ENCODE peak calls at places on chromosomes 1 and 21, in four cellular contexts. L, F, H and O are unnamed samples.

GRCh38 chr21:16125274-16125673 is 395.5 kb downstream of the USP25 start:
- DNase-seq in H (no peak), F (no peak), L (no peak), O (no peak)

GRCh38 chr1:55217226-55217996 is 2.2 kb upstream of the USP24 start:
- DNase-seq in H (no peak), L (no peak), F (no peak), O (peak; percentile 80)

GRCh38 chr1:110132682-110133081 is 17.6 kb upstream of the SLC6A17 start:
- DNase-seq in F (no peak), L (no peak), H (no peak), O (no peak)

GRCh38 chr1:41483960-41484844 is at the start of gene EDN2:
- DNase-seq in L (no peak), H (no peak), F (peak; percentile 52), O (no peak)

GRCh38 chr1:40014812-40015594 is 25.5 kb upstream of the CAP1 start:
- DNase-seq in L (no peak), F (peak; percentile 19), H (no peak), O (no peak)

GRCh38 chr1:114755006-114755936 is 2.5 kb downstream of the CSDE1 start:
- DNase-seq in H (no peak), F (no peak), L (no peak), O (peak; percentile 57)

GRCh38 chr21:16345757-16346156 is 616.0 kb downstream of the USP25 start:
- DNase-seq in L (no peak), F (no peak), H (no peak), O (no peak)

GRCh38 chr1:212259693-212260480 is 25.3 kb upstream of the PPP2R5A start:
- DNase-seq in F (no peak), L (no peak), H (no peak), O (no peak)

GRCh38 chr1:187621961-187622360 is 793.2 kb downstream of the PLA2G4A start:
- DNase-seq in L (peak; percentile 21), H (no peak), F (no peak), O (peak; percentile 43)

GRCh38 chr1:25682059-25682601 is 65.5 kb downstream of the MAN1C1 start:
- DNase-seq in F (no peak), H (no peak), L (no peak), O (no peak)

GRCh38 chr1:30908886-30909777 is 574 bp upstream of the SDC3 start:
- DNase-seq in F (no peak), L (no peak), H (no peak), O (peak; percentile 52)

GRCh38 chr1:96918406-96918805 is 196.8 kb downstream of the PTBP2 start:
- DNase-seq in L (no peak), F (no peak), H (no peak), O (no peak)

GRCh38 chr1:179709841-179710329 is 33.2 kb upstream of the FAM163A start:
- DNase-seq in F (no peak), H (no peak), L (peak; percentile 30), O (no peak)

GRCh38 chr1:14815175-14815882 is 216.8 kb downstream of the KAZN start:
- DNase-seq in H (no peak), L (no peak), F (no peak), O (no peak)

GRCh38 chr1:216285052-216285451 is 138.2 kb downstream of the USH2A start:
- DNase-seq in H (no peak), L (no peak), F (no peak), O (no peak)

GRCh38 chr1:54310439-54311328 is 95.5 kb downstream of the SSBP3 start:
- DNase-seq in L (no peak), F (peak; percentile 23), H (peak; percentile 4), O (peak; percentile 57)

GRCh38 chr1:6982443-6982842 is 197.2 kb downstream of the CAMTA1 start:
- DNase-seq in L (no peak), F (no peak), H (no peak), O (no peak)

GRCh38 chr21:25578070-25578961 is 29.0 kb downstream of the MRPL39 start:
- DNase-seq in H (no peak), L (peak; percentile 63), F (no peak), O (no peak)

GRCh38 chr1:211653907-211654553 is 21.4 kb downstream of the NEK2 start:
- DNase-seq in H (no peak), F (no peak), L (no peak), O (no peak)

GRCh38 chr1:147723691-147724323 is 36.6 kb downstream of the GJA5 start:
- DNase-seq in F (peak; percentile 13), L (no peak), H (peak; percentile 28), O (peak; percentile 18)

GRCh38 chr1:208990456-208990855 is 593.1 kb upstream of the CAMK1G start:
- DNase-seq in H (no peak), L (no peak), F (no peak), O (no peak)

GRCh38 chr1:155481761-155482160 is 80.8 kb downstream of the ASH1L start:
- DNase-seq in H (no peak), F (no peak), L (no peak), O (no peak)

GRCh38 chr1:47918257-47918867 is 78.8 kb downstream of the TRABD2B start:
- DNase-seq in H (no peak), L (no peak), F (no peak), O (no peak)

GRCh38 chr1:155514582-155515187 is 47.9 kb downstream of the ASH1L start:
- DNase-seq in F (no peak), H (no peak), L (no peak), O (no peak)

GRCh38 chr1:57600424-57600823 is 176.6 kb upstream of the DAB1 start:
- DNase-seq in L (no peak), H (no peak), F (no peak), O (no peak)

GRCh38 chr1:201505505-201505893 is 1.4 kb downstream of the CSRP1 start:
- DNase-seq in L (no peak), H (no peak), F (no peak), O (no peak)
- TF ChIP-seq POLR2A in L (no peak), H (no peak), F (no peak), O (no peak)

DNA sequence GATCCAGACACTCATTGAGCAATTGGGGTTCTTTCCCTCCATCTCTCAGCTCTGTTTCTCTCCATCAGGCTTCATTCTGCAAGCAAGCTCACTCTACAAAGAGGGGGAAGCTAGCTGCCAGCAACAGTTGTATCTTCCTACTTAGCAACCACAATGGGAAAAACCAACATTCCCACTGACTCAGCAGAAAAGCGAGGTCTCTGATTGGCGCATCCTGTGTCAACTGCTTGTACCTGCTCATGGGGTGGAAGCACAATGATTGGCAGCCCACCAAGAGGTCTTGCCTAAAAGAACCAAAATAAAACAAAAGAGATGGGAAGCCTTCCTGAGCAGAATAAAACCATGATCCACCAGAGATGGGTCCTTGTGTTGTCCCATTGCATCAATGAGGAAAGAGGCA is 4.0 kb upstream of the CDA start:
- DNase-seq in L (no peak), H (no peak), F (no peak), O (peak; percentile 11)
- TF ChIP-seq MAX in L (no peak), H (no peak), F (no peak), O (no peak)

DNA sequence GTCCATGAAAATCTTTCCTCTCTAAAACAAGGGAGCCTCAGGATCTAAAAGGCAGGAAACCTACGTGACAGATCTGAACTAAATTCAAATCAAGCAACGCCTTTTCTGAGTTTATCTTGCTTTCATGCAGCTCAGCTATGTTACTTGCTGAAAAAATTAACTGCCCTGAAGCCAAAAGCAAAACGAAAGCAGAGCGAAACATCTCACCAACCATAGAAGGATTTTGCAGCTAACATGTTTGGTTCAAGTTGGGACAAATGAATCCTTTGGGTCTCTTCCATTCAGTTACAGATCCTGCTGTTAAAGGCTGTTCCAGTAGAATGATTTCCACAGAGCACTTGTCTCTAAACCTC is 488 bp downstream of the SLC2A5 start:
- DNase-seq in L (peak; percentile 31), F (no peak), H (no peak), O (peak; percentile 46)
- H3K4me3 ChIP-seq in L (peak overlapping the region; percentile 79), F (no peak overlapping the region), H (no peak overlapping the region), O (peak overlapping the region; percentile 68)

DNA sequence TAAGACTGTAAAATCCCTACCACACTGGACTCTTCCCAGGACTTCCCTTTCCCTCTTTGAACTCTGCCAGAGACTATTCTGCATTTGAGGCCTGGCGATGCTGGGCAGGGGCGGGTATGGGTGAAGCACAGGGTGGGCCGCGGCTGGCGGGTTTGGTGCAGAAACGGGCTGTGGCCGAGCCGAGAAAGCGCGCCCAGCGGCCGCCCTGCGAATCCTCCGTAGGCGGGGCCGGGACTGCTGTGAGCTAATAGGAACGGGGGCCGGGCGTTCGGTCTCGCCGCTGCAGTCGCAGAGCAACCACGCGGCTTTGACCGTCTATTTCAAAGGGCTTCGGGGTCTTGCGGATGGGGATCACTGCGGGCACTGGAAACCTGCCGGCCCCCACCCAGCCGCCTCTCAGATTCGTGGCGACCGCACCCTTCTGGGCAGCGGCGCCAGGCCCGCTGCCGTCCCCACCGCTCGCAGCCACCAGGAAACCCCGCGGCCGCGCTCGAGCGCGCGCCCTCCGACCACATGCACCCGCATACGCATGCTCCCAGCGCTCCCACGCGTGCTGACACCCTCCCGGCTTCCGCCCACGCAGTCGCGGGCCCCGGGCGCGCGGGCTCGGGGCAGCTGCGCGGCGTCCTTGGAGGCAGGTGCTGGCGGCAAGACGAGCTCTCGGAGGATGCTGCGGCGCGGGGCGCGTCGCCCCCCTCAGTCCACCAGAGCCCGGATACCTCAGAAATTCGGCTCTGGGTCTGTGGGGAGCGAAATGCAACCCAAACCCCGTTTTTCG is 32.7 kb downstream of the DNTTIP2 start:
- DNase-seq in L (no peak), F (peak; percentile 68), H (peak; percentile 53), O (peak; percentile 92)
- TF ChIP-seq POLR2A in L (peak; percentile 75), F (peak; percentile 36), H (peak; percentile 36), O (peak; percentile 86)

DNA sequence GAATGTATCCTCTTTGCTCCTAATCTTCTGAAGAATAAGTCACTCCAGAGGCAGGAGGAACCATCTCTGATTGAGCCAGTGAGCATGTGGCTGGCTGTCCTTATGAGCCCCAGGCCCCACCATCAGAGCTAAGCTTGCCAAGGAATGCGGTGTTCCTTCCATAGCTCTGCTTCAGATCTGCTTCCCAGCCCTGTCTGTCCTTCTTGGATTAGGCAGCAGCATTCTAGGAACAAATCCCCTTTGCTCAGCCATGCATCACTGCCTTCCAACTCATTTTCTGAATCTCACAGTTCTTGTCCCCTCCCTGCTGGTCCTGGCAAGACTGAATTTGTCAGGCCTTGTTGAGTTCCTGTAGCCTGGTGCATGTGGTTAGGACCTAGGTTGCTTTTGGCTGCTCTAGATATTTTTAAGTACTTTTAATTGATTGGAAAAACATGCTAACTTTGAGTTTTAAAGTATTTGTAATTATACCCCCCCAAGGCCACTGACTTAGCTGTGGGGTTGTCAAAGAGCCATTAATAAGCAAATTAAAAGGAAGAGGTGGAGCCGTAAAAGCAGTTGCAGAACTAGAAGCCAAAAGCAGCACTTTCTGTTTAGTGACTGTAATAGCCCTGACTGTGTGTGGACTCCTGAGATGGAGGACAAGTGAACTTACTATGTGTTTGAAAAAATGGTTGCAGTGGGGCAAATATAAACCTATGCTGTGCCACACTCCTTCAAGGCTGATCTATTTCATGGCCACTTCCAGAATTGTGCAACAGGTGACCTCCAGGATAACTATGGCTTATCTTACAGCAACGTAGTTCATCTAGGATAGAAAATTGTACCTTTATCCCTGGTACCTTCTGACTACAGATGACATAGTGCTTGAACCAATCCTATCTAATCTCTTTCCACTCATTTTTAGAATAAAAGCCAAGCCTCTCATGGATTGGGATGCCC is 61.3 kb upstream of the BACH1 start:
- DNase-seq in F (no peak), H (no peak), L (no peak), O (no peak)
- TF ChIP-seq MAX in F (no peak), H (no peak), L (no peak), O (no peak)

GRCh38 chr1:35708952-35709351 is 9.7 kb downstream of the C1orf216 start:
- DNase-seq in F (no peak), L (no peak), H (no peak), O (no peak)
- H3K4me3 ChIP-seq in F (no peak overlapping the region), L (no peak overlapping the region), H (no peak overlapping the region), O (no peak overlapping the region)